ENCODE peak calls at places on chromosome 20, in eight cellular contexts. U is activated naive CD8-positive, alpha-beta T cell treated with anti-CD3 and anti-CD28 coated beads, Interleukin-2, amount 50 U/mL, for 24 hours; Z is activated CD8-positive, alpha-beta T cell treated with anti-CD3 and anti-CD28 coated beads for 36 hours; C is cardiac muscle cell; W is body of pancreas; L is right lobe of liver; V is NCI-H1092 treated with DMSO at 0.1 percent for 48 hours; E is HepG2. Q is an unnamed sample.

GRCh38 chr20:45857836-45858250 is 429 bp downstream of the ZSWIM3 start:
- DNase-seq in U (peak; percentile 51), Z (peak; percentile 70), C (no peak), W (no peak), L (peak; percentile 55), V (peak; percentile 58), E (no peak), Q (peak; percentile 39)

GRCh38 chr20:50491926-50492634 is 18.1 kb upstream of the PTPN1 start:
- DNase-seq in U (no peak), Z (no peak), C (peak; percentile 85), W (peak; percentile 12), L (no peak), V (no peak), E (no peak), Q (peak; percentile 88)

GRCh38 chr20:35991142-35991771 is 22.9 kb downstream of the CNBD2 start:
- DNase-seq in U (no peak), Z (peak; percentile 37), C (peak; percentile 54), W (peak; percentile 65), L (no peak), V (no peak), E (peak; percentile 35), Q (peak; percentile 74)

GRCh38 chr20:2840967-2841531 is 504 bp downstream of the VPS16 start:
- DNase-seq in U (peak; percentile 59), Z (peak; percentile 59), C (peak; percentile 80), W (peak; percentile 50), L (no peak), V (peak; percentile 16), E (peak; percentile 66), Q (peak; percentile 63)

GRCh38 chr20:1811621-1812498 is 83.3 kb upstream of the SIRPA start:
- DNase-seq in U (no peak), Z (no peak), C (no peak), W (peak; percentile 50), L (no peak), V (no peak), E (peak; percentile 99), Q (no peak)

GRCh38 chr20:51880188-51880587 is 77.9 kb upstream of the SALL4 start:
- DNase-seq in U (no peak), Z (no peak), C (no peak), W (no peak), L (no peak), V (no peak), E (no peak), Q (no peak)

GRCh38 chr20:38729767-38730166 is 5.5 kb downstream of the SLC32A1 start:
- DNase-seq in U (no peak), Z (no peak), C (no peak), W (no peak), L (no peak), V (no peak), E (no peak), Q (no peak)

GRCh38 chr20:25369971-25370370 is 20.7 kb downstream of the ABHD12 start:
- DNase-seq in U (no peak), Z (no peak), C (no peak), W (no peak), L (no peak), V (no peak), E (no peak), Q (no peak)

GRCh38 chr20:60892095-60892813 is 359.8 kb upstream of the CDH4 start:
- DNase-seq in U (no peak), Z (no peak), C (no peak), W (no peak), L (no peak), V (no peak), E (no peak), Q (no peak)

Q was measured in choroid plexus epithelial cell.